ENCODE peak calls at places on chromosomes 16 and 17, in eight cellular contexts. One of them, this sample, is unnamed.
A peak's percentile ranks its signal among the peaks of the same experiment; 100 is the strongest.

GRCh38 chr16:10601444-10602401 is 21.3 kb upstream of the EMP2 start:
- DNase-seq in foreskin fibroblast: no peak
- DNase-seq in HT-29: no peak
- DNase-seq in skeletal muscle cell: no peak
- DNase-seq in heart left ventricle: peak; percentile 78
- DNase-seq in effector CD4-positive, alpha-beta T cell: no peak
- DNase-seq in frontal cortex: no peak
- DNase-seq in fibroblast of the aortic adventitia: peak; percentile 34
- DNase-seq in this sample: no peak

GRCh38 chr16:30356401-30357084 is 1.4 kb upstream of the CD2BP2 start:
- DNase-seq in skeletal muscle cell: no peak
- DNase-seq in fibroblast of the aortic adventitia: no peak
- DNase-seq in foreskin fibroblast: peak; percentile 16
- DNase-seq in frontal cortex: peak; percentile 50
- DNase-seq in HT-29: no peak
- DNase-seq in heart left ventricle: no peak
- DNase-seq in effector CD4-positive, alpha-beta T cell: no peak
- DNase-seq in this sample: peak; percentile 15

GRCh38 chr17:31918701-31919128 is 17.2 kb upstream of the UTP6 start:
- DNase-seq in skeletal muscle cell: no peak
- DNase-seq in effector CD4-positive, alpha-beta T cell: no peak
- DNase-seq in fibroblast of the aortic adventitia: no peak
- DNase-seq in heart left ventricle: no peak
- DNase-seq in HT-29: no peak
- DNase-seq in frontal cortex: no peak
- DNase-seq in foreskin fibroblast: no peak
- DNase-seq in this sample: no peak

GRCh38 chr16:29232811-29233704 is 173.5 kb downstream of the NPIPB11 start:
- DNase-seq in frontal cortex: no peak
- DNase-seq in foreskin fibroblast: no peak
- DNase-seq in skeletal muscle cell: no peak
- DNase-seq in fibroblast of the aortic adventitia: no peak
- DNase-seq in effector CD4-positive, alpha-beta T cell: no peak
- DNase-seq in heart left ventricle: no peak
- DNase-seq in HT-29: no peak
- DNase-seq in this sample: no peak

GRCh38 chr17:33288954-33289353 is 4.1 kb downstream of the ASIC2 start:
- DNase-seq in skeletal muscle cell: no peak
- DNase-seq in heart left ventricle: no peak
- DNase-seq in effector CD4-positive, alpha-beta T cell: no peak
- DNase-seq in HT-29: peak; percentile 22
- DNase-seq in fibroblast of the aortic adventitia: no peak
- DNase-seq in frontal cortex: no peak
- DNase-seq in foreskin fibroblast: no peak
- DNase-seq in this sample: no peak

GRCh38 chr16:56571525-56571924 is 6.7 kb downstream of the MT4 start:
- DNase-seq in heart left ventricle: no peak
- DNase-seq in HT-29: no peak
- DNase-seq in skeletal muscle cell: no peak
- DNase-seq in fibroblast of the aortic adventitia: no peak
- DNase-seq in foreskin fibroblast: no peak
- DNase-seq in frontal cortex: no peak
- DNase-seq in effector CD4-positive, alpha-beta T cell: no peak
- DNase-seq in this sample: no peak

GRCh38 chr17:15169676-15170075 is 95.5 kb downstream of the PMP22 start:
- DNase-seq in skeletal muscle cell: peak; percentile 20
- DNase-seq in HT-29: no peak
- DNase-seq in effector CD4-positive, alpha-beta T cell: no peak
- DNase-seq in fibroblast of the aortic adventitia: no peak
- DNase-seq in heart left ventricle: no peak
- DNase-seq in frontal cortex: no peak
- DNase-seq in foreskin fibroblast: peak; percentile 52
- DNase-seq in this sample: no peak

GRCh38 chr16:1398826-1399581 is 15.5 kb downstream of the UNKL start:
- DNase-seq in heart left ventricle: no peak
- DNase-seq in HT-29: no peak
- DNase-seq in foreskin fibroblast: no peak
- DNase-seq in skeletal muscle cell: no peak
- DNase-seq in effector CD4-positive, alpha-beta T cell: no peak
- DNase-seq in frontal cortex: no peak
- DNase-seq in fibroblast of the aortic adventitia: no peak
- DNase-seq in this sample: no peak

GRCh38 chr16:28181557-28181914 is 30.2 kb downstream of the XPO6 start:
- DNase-seq in fibroblast of the aortic adventitia: peak; percentile 96
- DNase-seq in skeletal muscle cell: peak; percentile 75
- DNase-seq in heart left ventricle: peak; percentile 45
- DNase-seq in foreskin fibroblast: peak; percentile 94
- DNase-seq in effector CD4-positive, alpha-beta T cell: no peak
- DNase-seq in HT-29: peak; percentile 10
- DNase-seq in frontal cortex: no peak
- DNase-seq in this sample: no peak

GRCh38 chr17:3961564-3962047 is 2.6 kb downstream of the ATP2A3 start:
- DNase-seq in HT-29: peak; percentile 19
- DNase-seq in frontal cortex: no peak
- DNase-seq in effector CD4-positive, alpha-beta T cell: no peak
- DNase-seq in fibroblast of the aortic adventitia: no peak
- DNase-seq in foreskin fibroblast: no peak
- DNase-seq in skeletal muscle cell: no peak
- DNase-seq in heart left ventricle: no peak
- DNase-seq in this sample: no peak

GRCh38 chr17:76036497-76037380 is 9.6 kb upstream of the EVPL start:
- DNase-seq in frontal cortex: no peak
- DNase-seq in skeletal muscle cell: no peak
- DNase-seq in HT-29: no peak
- DNase-seq in effector CD4-positive, alpha-beta T cell: no peak
- DNase-seq in foreskin fibroblast: peak; percentile 37
- DNase-seq in fibroblast of the aortic adventitia: peak; percentile 15
- DNase-seq in heart left ventricle: no peak
- DNase-seq in this sample: peak; percentile 9

GRCh38 chr17:32283745-32284207 is 18.1 kb downstream of the RHBDL3 start:
- DNase-seq in foreskin fibroblast: peak; percentile 49
- DNase-seq in HT-29: no peak
- DNase-seq in heart left ventricle: no peak
- DNase-seq in fibroblast of the aortic adventitia: peak; percentile 56
- DNase-seq in frontal cortex: no peak
- DNase-seq in skeletal muscle cell: no peak
- DNase-seq in effector CD4-positive, alpha-beta T cell: no peak
- DNase-seq in this sample: peak; percentile 54

GRCh38 chr16:77596243-77596642 is 126.1 kb upstream of the NUDT7 start:
- DNase-seq in fibroblast of the aortic adventitia: peak; percentile 87
- DNase-seq in skeletal muscle cell: no peak
- DNase-seq in heart left ventricle: no peak
- DNase-seq in foreskin fibroblast: peak; percentile 35
- DNase-seq in frontal cortex: no peak
- DNase-seq in HT-29: no peak
- DNase-seq in effector CD4-positive, alpha-beta T cell: no peak
- DNase-seq in this sample: no peak

GRCh38 chr16:75420987-75421819 is 12.1 kb downstream of the CFDP1 start:
- DNase-seq in frontal cortex: no peak
- DNase-seq in skeletal muscle cell: peak; percentile 56
- DNase-seq in effector CD4-positive, alpha-beta T cell: no peak
- DNase-seq in HT-29: peak; percentile 62
- DNase-seq in foreskin fibroblast: peak; percentile 79
- DNase-seq in heart left ventricle: peak; percentile 90
- DNase-seq in fibroblast of the aortic adventitia: peak; percentile 64
- DNase-seq in this sample: peak; percentile 12

GRCh38 chr17:44887971-44888955 is 11.0 kb downstream of the EFTUD2 start:
- DNase-seq in heart left ventricle: no peak
- DNase-seq in foreskin fibroblast: no peak
- DNase-seq in HT-29: no peak
- DNase-seq in effector CD4-positive, alpha-beta T cell: no peak
- DNase-seq in fibroblast of the aortic adventitia: no peak
- DNase-seq in skeletal muscle cell: no peak
- DNase-seq in frontal cortex: no peak
- DNase-seq in this sample: no peak

GRCh38 chr17:35372846-35373531 is 432 bp downstream of the SLFN11 start:
- DNase-seq in effector CD4-positive, alpha-beta T cell: peak; percentile 4
- DNase-seq in HT-29: no peak
- DNase-seq in fibroblast of the aortic adventitia: peak; percentile 33
- DNase-seq in skeletal muscle cell: no peak
- DNase-seq in heart left ventricle: no peak
- DNase-seq in foreskin fibroblast: peak; percentile 21
- DNase-seq in frontal cortex: no peak
- DNase-seq in this sample: no peak

GRCh38 chr16:72532896-72533295 is 360.9 kb upstream of the PMFBP1 start:
- DNase-seq in foreskin fibroblast: no peak
- DNase-seq in HT-29: no peak
- DNase-seq in heart left ventricle: no peak
- DNase-seq in effector CD4-positive, alpha-beta T cell: no peak
- DNase-seq in frontal cortex: no peak
- DNase-seq in fibroblast of the aortic adventitia: peak; percentile 25
- DNase-seq in skeletal muscle cell: no peak
- DNase-seq in this sample: no peak

GRCh38 chr16:67184453-67185002 is 765 bp upstream of the MATCAP1 start:
- DNase-seq in HT-29: no peak
- DNase-seq in frontal cortex: no peak
- DNase-seq in heart left ventricle: no peak
- DNase-seq in skeletal muscle cell: no peak
- DNase-seq in effector CD4-positive, alpha-beta T cell: no peak
- DNase-seq in foreskin fibroblast: no peak
- DNase-seq in fibroblast of the aortic adventitia: no peak
- DNase-seq in this sample: no peak

GRCh38 chr16:57383276-57384247 is 11.3 kb downstream of the CX3CL1 start:
- DNase-seq in HT-29: no peak
- DNase-seq in fibroblast of the aortic adventitia: peak; percentile 60
- DNase-seq in skeletal muscle cell: no peak
- DNase-seq in effector CD4-positive, alpha-beta T cell: no peak
- DNase-seq in foreskin fibroblast: peak; percentile 49
- DNase-seq in frontal cortex: no peak
- DNase-seq in heart left ventricle: peak; percentile 50
- DNase-seq in this sample: no peak

GRCh38 chr17:58756246-58757161 is 850 bp downstream of the PPM1E start:
- DNase-seq in effector CD4-positive, alpha-beta T cell: no peak
- DNase-seq in fibroblast of the aortic adventitia: peak; percentile 8
- DNase-seq in HT-29: no peak
- DNase-seq in foreskin fibroblast: peak; percentile 30
- DNase-seq in heart left ventricle: no peak
- DNase-seq in skeletal muscle cell: no peak
- DNase-seq in frontal cortex: peak; percentile 28
- DNase-seq in this sample: no peak

GRCh38 chr16:85206472-85207356 is 94.4 kb upstream of the CIBAR2 start:
- DNase-seq in foreskin fibroblast: peak; percentile 42
- DNase-seq in skeletal muscle cell: no peak
- DNase-seq in effector CD4-positive, alpha-beta T cell: no peak
- DNase-seq in HT-29: no peak
- DNase-seq in fibroblast of the aortic adventitia: peak; percentile 65
- DNase-seq in frontal cortex: peak; percentile 61
- DNase-seq in heart left ventricle: peak; percentile 74
- DNase-seq in this sample: peak; percentile 43

GRCh38 chr16:61555718-61556441 is 480.4 kb downstream of the CDH8 start:
- DNase-seq in frontal cortex: no peak
- DNase-seq in heart left ventricle: no peak
- DNase-seq in foreskin fibroblast: no peak
- DNase-seq in fibroblast of the aortic adventitia: no peak
- DNase-seq in effector CD4-positive, alpha-beta T cell: no peak
- DNase-seq in skeletal muscle cell: no peak
- DNase-seq in HT-29: no peak
- DNase-seq in this sample: no peak

GRCh38 chr16:72458035-72458434 is 286.1 kb upstream of the PMFBP1 start:
- DNase-seq in heart left ventricle: no peak
- DNase-seq in frontal cortex: no peak
- DNase-seq in effector CD4-positive, alpha-beta T cell: no peak
- DNase-seq in skeletal muscle cell: no peak
- DNase-seq in foreskin fibroblast: no peak
- DNase-seq in fibroblast of the aortic adventitia: no peak
- DNase-seq in HT-29: peak; percentile 67
- DNase-seq in this sample: no peak